ENCODE peak calls at places on chromosomes 1 and 21, in five cellular contexts. One of them, this sample, is unnamed.

GRCh38 chr1:31627930-31628421 is 10.5 kb downstream of the HCRTR1 start:
- DNase-seq in GM12878: no peak
- DNase-seq in HepG2: no peak
- DNase-seq in H1: no peak
- DNase-seq in NT2/D1: no peak
- DNase-seq in this sample: no peak

GRCh38 chr21:46634966-46635323 is 529 bp upstream of the PRMT2 start:
- DNase-seq in H1: no peak
- DNase-seq in GM12878: peak
- DNase-seq in HepG2: peak
- DNase-seq in NT2/D1: peak
- DNase-seq in this sample: no peak

GRCh38 chr1:200184196-200184595 is 156.7 kb downstream of the NR5A2 start:
- DNase-seq in NT2/D1: no peak
- DNase-seq in GM12878: no peak
- DNase-seq in H1: no peak
- DNase-seq in HepG2: no peak
- DNase-seq in this sample: peak

GRCh38 chr1:227899141-227899819 is 48.5 kb downstream of the WNT9A start:
- DNase-seq in NT2/D1: no peak
- DNase-seq in H1: peak
- DNase-seq in HepG2: no peak
- DNase-seq in GM12878: no peak
- DNase-seq in this sample: no peak

GRCh38 chr1:237042892-237043576 is 1.1 kb downstream of the RYR2 start:
- DNase-seq in GM12878: no peak
- DNase-seq in H1: peak
- DNase-seq in HepG2: no peak
- DNase-seq in NT2/D1: no peak
- DNase-seq in this sample: peak

GRCh38 chr1:11501491-11501897 is 22.5 kb downstream of the DISP3 start:
- DNase-seq in GM12878: no peak
- DNase-seq in NT2/D1: no peak
- DNase-seq in HepG2: no peak
- DNase-seq in H1: no peak
- DNase-seq in this sample: no peak

GRCh38 chr1:240193699-240194098 is 102.0 kb downstream of the FMN2 start:
- DNase-seq in GM12878: no peak
- DNase-seq in H1: no peak
- DNase-seq in HepG2: no peak
- DNase-seq in NT2/D1: no peak
- DNase-seq in this sample: no peak

GRCh38 chr1:231160851-231161710 is 777 bp upstream of the TRIM67 start:
- DNase-seq in NT2/D1: no peak
- DNase-seq in GM12878: no peak
- DNase-seq in HepG2: no peak
- DNase-seq in H1: peak
- DNase-seq in this sample: no peak

GRCh38 chr1:36706416-36706815 is 223.7 kb upstream of the CSF3R start:
- DNase-seq in HepG2: no peak
- DNase-seq in H1: no peak
- DNase-seq in NT2/D1: no peak
- DNase-seq in GM12878: no peak
- DNase-seq in this sample: no peak

GRCh38 chr1:201176931-201177330 is 13.7 kb upstream of the IGFN1 start:
- DNase-seq in GM12878: no peak
- DNase-seq in NT2/D1: no peak
- DNase-seq in HepG2: no peak
- DNase-seq in H1: no peak
- DNase-seq in this sample: no peak

GRCh38 chr1:36711480-36711879 is 228.8 kb upstream of the CSF3R start:
- DNase-seq in H1: no peak
- DNase-seq in GM12878: no peak
- DNase-seq in HepG2: no peak
- DNase-seq in NT2/D1: peak
- DNase-seq in this sample: no peak

GRCh38 chr1:162365284-162366041 is 11.2 kb downstream of the SPATA46 start:
- DNase-seq in H1: no peak
- DNase-seq in HepG2: no peak
- DNase-seq in GM12878: no peak
- DNase-seq in NT2/D1: no peak
- DNase-seq in this sample: no peak

GRCh38 chr1:192550922-192551534 is 24.5 kb upstream of the RGS1 start:
- DNase-seq in H1: no peak
- DNase-seq in HepG2: no peak
- DNase-seq in NT2/D1: no peak
- DNase-seq in GM12878: peak
- DNase-seq in this sample: no peak

GRCh38 chr1:44808938-44809917 is 905 bp downstream of the BTBD19 start:
- DNase-seq in HepG2: peak
- DNase-seq in H1: no peak
- DNase-seq in GM12878: peak
- DNase-seq in NT2/D1: no peak
- DNase-seq in this sample: no peak

GRCh38 chr21:25895565-25896205 is 160.9 kb downstream of the GABPA start:
- DNase-seq in HepG2: no peak
- DNase-seq in GM12878: no peak
- DNase-seq in H1: no peak
- DNase-seq in NT2/D1: no peak
- DNase-seq in this sample: no peak

GRCh38 chr1:159120317-159120716 is 43.8 kb upstream of the AIM2 start:
- DNase-seq in H1: no peak
- DNase-seq in HepG2: no peak
- DNase-seq in GM12878: no peak
- DNase-seq in NT2/D1: no peak
- DNase-seq in this sample: no peak

GRCh38 chr21:37146320-37147225 is 73.5 kb downstream of the TTC3 start:
- DNase-seq in GM12878: no peak
- DNase-seq in NT2/D1: no peak
- DNase-seq in H1: no peak
- DNase-seq in HepG2: no peak
- DNase-seq in this sample: no peak

GRCh38 chr1:117058810-117059209 is 1.3 kb upstream of the TTF2 start:
- DNase-seq in GM12878: no peak
- DNase-seq in HepG2: no peak
- DNase-seq in NT2/D1: no peak
- DNase-seq in H1: no peak
- DNase-seq in this sample: no peak

GRCh38 chr1:167109125-167109524 is 15.2 kb downstream of the STYXL2 start:
- DNase-seq in NT2/D1: peak
- DNase-seq in H1: no peak
- DNase-seq in HepG2: no peak
- DNase-seq in GM12878: no peak
- DNase-seq in this sample: no peak

GRCh38 chr1:61426254-61426653 is 298.7 kb downstream of the TM2D1 start:
- DNase-seq in H1: no peak
- DNase-seq in HepG2: no peak
- DNase-seq in GM12878: no peak
- DNase-seq in NT2/D1: no peak
- DNase-seq in this sample: no peak

GRCh38 chr1:3702990-3703728 is 49.1 kb upstream of the CCDC27 start:
- DNase-seq in H1: no peak
- DNase-seq in NT2/D1: no peak
- DNase-seq in HepG2: no peak
- DNase-seq in GM12878: no peak
- DNase-seq in this sample: no peak

GRCh38 chr1:10108948-10109347 is 76.2 kb downstream of the UBE4B start:
- DNase-seq in H1: no peak
- DNase-seq in NT2/D1: no peak
- DNase-seq in HepG2: no peak
- DNase-seq in GM12878: no peak
- DNase-seq in this sample: no peak

GRCh38 chr1:88662723-88663122 is 21.4 kb upstream of the PKN2 start:
- DNase-seq in HepG2: no peak
- DNase-seq in H1: no peak
- DNase-seq in NT2/D1: no peak
- DNase-seq in GM12878: no peak
- DNase-seq in this sample: no peak

GRCh38 chr1:156268336-156268735 is 14.3 kb downstream of the SMG5 start:
- DNase-seq in NT2/D1: no peak
- DNase-seq in GM12878: no peak
- DNase-seq in H1: no peak
- DNase-seq in HepG2: no peak
- DNase-seq in this sample: no peak

GRCh38 chr1:79532555-79532954 is 526.0 kb upstream of the ADGRL4 start:
- DNase-seq in NT2/D1: no peak
- DNase-seq in HepG2: no peak
- DNase-seq in H1: no peak
- DNase-seq in GM12878: no peak
- DNase-seq in this sample: no peak

GRCh38 chr1:211738709-211739301 is 63.4 kb upstream of the NEK2 start:
- DNase-seq in HepG2: no peak
- DNase-seq in GM12878: no peak
- DNase-seq in H1: no peak
- DNase-seq in NT2/D1: no peak
- DNase-seq in this sample: no peak

GRCh38 chr1:182259229-182259872 is 132.2 kb downstream of the GLUL start:
- DNase-seq in H1: no peak
- DNase-seq in HepG2: no peak
- DNase-seq in GM12878: peak
- DNase-seq in NT2/D1: no peak
- DNase-seq in this sample: no peak

GRCh38 chr1:55713516-55713915 is 498.4 kb upstream of the USP24 start:
- DNase-seq in NT2/D1: no peak
- DNase-seq in HepG2: no peak
- DNase-seq in H1: no peak
- DNase-seq in GM12878: no peak
- DNase-seq in this sample: no peak

GRCh38 chr1:172938676-172939075 is 112.1 kb downstream of the TNFSF18 start:
- DNase-seq in H1: no peak
- DNase-seq in NT2/D1: no peak
- DNase-seq in HepG2: no peak
- DNase-seq in GM12878: no peak
- DNase-seq in this sample: no peak

GRCh38 chr1:112995890-112996289 is 39.9 kb upstream of the SLC16A1 start:
- DNase-seq in HepG2: no peak
- DNase-seq in NT2/D1: no peak
- DNase-seq in GM12878: no peak
- DNase-seq in H1: no peak
- DNase-seq in this sample: no peak

GRCh38 chr1:217244946-217245345 is 385.9 kb downstream of the GPATCH2 start:
- DNase-seq in NT2/D1: no peak
- DNase-seq in GM12878: no peak
- DNase-seq in H1: no peak
- DNase-seq in HepG2: no peak
- DNase-seq in this sample: no peak

GRCh38 chr1:221283532-221283931 is 404.3 kb downstream of the HLX start:
- DNase-seq in HepG2: no peak
- DNase-seq in GM12878: no peak
- DNase-seq in NT2/D1: no peak
- DNase-seq in H1: no peak
- DNase-seq in this sample: no peak

GRCh38 chr1:36324322-36324802 is 917 bp upstream of the EVA1B start:
- DNase-seq in HepG2: no peak
- DNase-seq in GM12878: no peak
- DNase-seq in H1: no peak
- DNase-seq in NT2/D1: no peak
- DNase-seq in this sample: no peak

DNA sequence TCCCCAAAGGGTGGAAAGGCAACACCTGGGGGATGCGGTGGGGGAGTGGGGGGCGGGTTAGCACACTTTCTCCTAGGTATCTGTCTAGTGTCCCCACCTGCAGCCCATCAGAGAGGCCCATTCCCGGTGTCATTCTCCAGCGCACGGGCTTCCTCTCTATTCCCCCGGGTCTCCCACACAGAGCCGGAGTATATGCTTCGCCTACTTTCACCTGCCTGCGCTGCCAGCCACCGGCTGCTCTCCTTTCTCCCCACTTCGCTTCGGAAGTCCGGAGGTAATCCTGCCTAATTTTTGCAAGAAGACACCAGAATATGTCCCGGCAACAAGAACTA is 852 bp downstream of the RGS7 start:
- DNase-seq in H1: no peak
- DNase-seq in NT2/D1: no peak
- DNase-seq in GM12878: no peak
- DNase-seq in HepG2: no peak
- DNase-seq in this sample: no peak
- TF ChIP-seq SUZ12 in H1: no peak
- TF ChIP-seq SUZ12 in NT2/D1: no peak
- TF ChIP-seq SUZ12 in GM12878: no peak
- TF ChIP-seq SUZ12 in HepG2: no peak
- TF ChIP-seq SUZ12 in this sample: no peak

GRCh38 chr1:174156437-174156836 is 2.9 kb upstream of the RABGAP1L start:
- DNase-seq in GM12878: no peak
- DNase-seq in NT2/D1: no peak
- DNase-seq in HepG2: no peak
- DNase-seq in H1: no peak
- DNase-seq in this sample: no peak
- TF ChIP-seq SUZ12 in GM12878: no peak
- TF ChIP-seq SUZ12 in NT2/D1: no peak
- TF ChIP-seq SUZ12 in HepG2: no peak
- TF ChIP-seq SUZ12 in H1: no peak
- TF ChIP-seq SUZ12 in this sample: no peak

DNA sequence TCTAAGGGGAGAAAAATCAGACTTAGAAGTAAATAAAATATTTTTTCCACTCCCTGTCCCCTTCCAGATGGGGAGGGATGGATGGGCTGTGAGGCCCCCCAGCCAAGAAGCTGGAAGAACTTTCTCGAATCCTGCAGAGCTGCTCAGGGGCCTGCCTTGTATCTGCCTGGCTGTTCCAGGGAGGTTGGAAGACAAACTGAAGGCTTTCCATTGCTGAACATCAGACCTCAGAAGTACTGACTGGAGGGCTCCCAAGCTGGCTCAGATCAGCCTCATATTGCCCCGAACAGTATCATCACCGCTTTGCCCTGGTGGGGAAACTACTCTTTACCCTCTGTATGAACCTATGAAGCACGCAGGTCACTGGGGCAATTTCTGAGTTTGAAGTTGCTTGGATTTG is 12.4 kb upstream of the F3 start:
- DNase-seq in GM12878: no peak
- DNase-seq in H1: no peak
- DNase-seq in HepG2: no peak
- DNase-seq in NT2/D1: no peak
- DNase-seq in this sample: no peak
- TF ChIP-seq SUZ12 in GM12878: no peak
- TF ChIP-seq SUZ12 in H1: no peak
- TF ChIP-seq SUZ12 in HepG2: no peak
- TF ChIP-seq SUZ12 in NT2/D1: no peak
- TF ChIP-seq SUZ12 in this sample: no peak

GRCh38 chr1:183822081-183822611 is 17.2 kb downstream of the RGL1 start:
- DNase-seq in H1: no peak
- DNase-seq in GM12878: no peak
- DNase-seq in HepG2: no peak
- DNase-seq in NT2/D1: no peak
- DNase-seq in this sample: no peak

GRCh38 chr1:183824295-183824694 is 19.4 kb downstream of the RGL1 start:
- DNase-seq in GM12878: no peak
- DNase-seq in NT2/D1: no peak
- DNase-seq in HepG2: no peak
- DNase-seq in H1: no peak
- DNase-seq in this sample: no peak

GRCh38 chr1:183817576-183818288 is 12.8 kb downstream of the RGL1 start:
- DNase-seq in GM12878: no peak
- DNase-seq in NT2/D1: no peak
- DNase-seq in H1: no peak
- DNase-seq in HepG2: no peak
- DNase-seq in this sample: no peak

GRCh38 chr1:183816110-183816509 is 11.2 kb downstream of the RGL1 start:
- DNase-seq in HepG2: no peak
- DNase-seq in GM12878: no peak
- DNase-seq in NT2/D1: no peak
- DNase-seq in H1: no peak
- DNase-seq in this sample: no peak

GRCh38 chr1:183821309-183822080 is 16.6 kb downstream of the RGL1 start:
- DNase-seq in HepG2: no peak
- DNase-seq in GM12878: no peak
- DNase-seq in H1: no peak
- DNase-seq in NT2/D1: no peak
- DNase-seq in this sample: no peak
- TF ChIP-seq SUZ12 in HepG2: no peak
- TF ChIP-seq SUZ12 in GM12878: no peak
- TF ChIP-seq SUZ12 in H1: no peak
- TF ChIP-seq SUZ12 in NT2/D1: no peak
- TF ChIP-seq SUZ12 in this sample: no peak